ENCODE peak calls at places on chromosomes 4 and X, in four cellular contexts. One of them, this sample, is unnamed. For H3K4me1, the result is how much of the 10 kb centered on the place peaks cover.

GRCh38 chrX:44974462-44974861 is 101.5 kb downstream of the KDM6A start:
- DNase-seq in uterus: no peak
- DNase-seq in body of pancreas: no peak
- DNase-seq in breast epithelium: no peak
- DNase-seq in this sample: no peak

GRCh38 chr4:40585201-40585789 is 44.4 kb downstream of the RBM47 start:
- DNase-seq in body of pancreas: no peak
- DNase-seq in uterus: no peak
- DNase-seq in breast epithelium: no peak
- DNase-seq in this sample: no peak

GRCh38 chrX:153934473-153935325 is at the start of gene NAA10:
- DNase-seq in uterus: peak
- DNase-seq in body of pancreas: peak
- DNase-seq in breast epithelium: peak
- DNase-seq in this sample: peak

GRCh38 chr4:90127223-90127705 is at the start of gene CCSER1:
- DNase-seq in breast epithelium: peak
- DNase-seq in uterus: peak
- DNase-seq in body of pancreas: peak
- DNase-seq in this sample: peak

GRCh38 chr4:189087981-189088380 is 852.7 kb upstream of the FRG1 start:
- DNase-seq in uterus: no peak
- DNase-seq in body of pancreas: no peak
- DNase-seq in breast epithelium: no peak
- DNase-seq in this sample: no peak

GRCh38 chrX:119497185-119497584 is 28.9 kb downstream of the SLC25A5 start:
- DNase-seq in uterus: no peak
- DNase-seq in body of pancreas: no peak
- DNase-seq in breast epithelium: no peak
- DNase-seq in this sample: no peak

GRCh38 chr4:3446631-3447320 is 5.0 kb downstream of the HGFAC start:
- DNase-seq in body of pancreas: no peak
- DNase-seq in breast epithelium: no peak
- DNase-seq in uterus: no peak
- DNase-seq in this sample: no peak

GRCh38 chrX:15525664-15526416 is 25.2 kb downstream of the BMX start:
- DNase-seq in body of pancreas: no peak
- DNase-seq in breast epithelium: no peak
- DNase-seq in uterus: no peak
- DNase-seq in this sample: no peak

GRCh38 chr4:165364452-165365080 is 14.2 kb upstream of the CPE start:
- DNase-seq in uterus: peak
- DNase-seq in breast epithelium: no peak
- DNase-seq in body of pancreas: no peak
- DNase-seq in this sample: no peak

GRCh38 chr4:147480502-147480890 is 401 bp upstream of the EDNRA start:
- DNase-seq in breast epithelium: no peak
- DNase-seq in uterus: peak
- DNase-seq in body of pancreas: no peak
- DNase-seq in this sample: no peak

GRCh38 chr4:181528570-181529184 is 714.5 kb upstream of the TENM3 start:
- DNase-seq in body of pancreas: peak
- DNase-seq in uterus: no peak
- DNase-seq in breast epithelium: no peak
- DNase-seq in this sample: peak

GRCh38 chrX:145817666-145818521 is at the start of gene SLITRK2:
- DNase-seq in breast epithelium: no peak
- DNase-seq in uterus: no peak
- DNase-seq in body of pancreas: peak
- DNase-seq in this sample: no peak

GRCh38 chrX:12443534-12444098 is 305.3 kb downstream of the FRMPD4 start:
- DNase-seq in uterus: no peak
- DNase-seq in body of pancreas: no peak
- DNase-seq in breast epithelium: no peak
- DNase-seq in this sample: no peak

GRCh38 chrX:65985922-65986588 is 53.8 kb downstream of the VSIG4 start:
- DNase-seq in body of pancreas: peak
- DNase-seq in breast epithelium: no peak
- DNase-seq in uterus: peak
- DNase-seq in this sample: no peak

GRCh38 chr4:8547108-8547911 is 32.9 kb upstream of the GPR78 start:
- DNase-seq in breast epithelium: no peak
- DNase-seq in uterus: no peak
- DNase-seq in body of pancreas: peak
- DNase-seq in this sample: no peak

GRCh38 chr4:142817442-142817841 is 28.7 kb downstream of the INPP4B start:
- DNase-seq in body of pancreas: no peak
- DNase-seq in uterus: no peak
- DNase-seq in breast epithelium: peak
- DNase-seq in this sample: peak

GRCh38 chrX:17470136-17470535 is 95.1 kb downstream of the NHS start:
- DNase-seq in body of pancreas: no peak
- DNase-seq in uterus: peak
- DNase-seq in breast epithelium: no peak
- DNase-seq in this sample: no peak

GRCh38 chr4:23232987-23233386 is 540.2 kb downstream of the GBA3 start:
- DNase-seq in breast epithelium: no peak
- DNase-seq in uterus: no peak
- DNase-seq in body of pancreas: no peak
- DNase-seq in this sample: no peak

GRCh38 chr4:71526626-71527406 is 188.0 kb downstream of the SLC4A4 start:
- DNase-seq in uterus: no peak
- DNase-seq in breast epithelium: no peak
- DNase-seq in body of pancreas: no peak
- DNase-seq in this sample: no peak

GRCh38 chr4:77473509-77473908 is 132.1 kb upstream of the CXCL13 start:
- DNase-seq in breast epithelium: no peak
- DNase-seq in uterus: no peak
- DNase-seq in body of pancreas: no peak
- DNase-seq in this sample: no peak

GRCh38 chr4:38326499-38326898 is 337.5 kb upstream of the KLF3 start:
- DNase-seq in body of pancreas: no peak
- DNase-seq in uterus: no peak
- DNase-seq in breast epithelium: no peak
- DNase-seq in this sample: no peak

GRCh38 chr4:152937535-152938236 is 1.6 kb downstream of the FHDC1 start:
- DNase-seq in uterus: no peak
- DNase-seq in body of pancreas: peak
- DNase-seq in breast epithelium: peak
- DNase-seq in this sample: peak

GRCh38 chr4:119025440-119025839 is 110.2 kb upstream of the MYOZ2 start:
- DNase-seq in breast epithelium: peak
- DNase-seq in uterus: peak
- DNase-seq in body of pancreas: no peak
- DNase-seq in this sample: no peak

GRCh38 chr4:87659247-87659931 is 9.3 kb downstream of the DMP1 start:
- DNase-seq in uterus: no peak
- DNase-seq in breast epithelium: no peak
- DNase-seq in body of pancreas: no peak
- DNase-seq in this sample: no peak

DNA sequence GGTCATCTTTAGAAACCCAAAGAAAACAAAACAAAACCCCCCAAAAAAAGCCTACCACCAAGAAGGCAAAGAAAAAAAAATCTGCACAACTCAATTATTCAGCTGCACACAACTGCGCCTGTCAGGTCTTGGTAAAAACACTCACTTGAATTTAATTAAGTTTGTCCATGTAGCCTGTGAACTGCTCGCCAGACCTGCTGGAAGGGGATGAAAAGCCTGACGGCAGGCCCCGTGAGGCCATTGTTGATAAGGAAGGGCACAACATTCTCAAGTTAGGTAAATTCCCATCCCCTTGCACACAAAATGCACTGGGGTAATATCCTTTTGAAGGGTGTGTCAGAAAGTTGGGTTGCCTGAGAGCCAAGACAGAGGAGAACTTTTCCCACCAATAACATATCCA is 23.1 kb upstream of the ADAMTS3 start:
- DNase-seq in breast epithelium: no peak
- DNase-seq in body of pancreas: no peak
- DNase-seq in uterus: no peak
- DNase-seq in this sample: no peak
- H3K27ac ChIP-seq in breast epithelium: no peak
- H3K27ac ChIP-seq in body of pancreas: no peak
- H3K27ac ChIP-seq in uterus: no peak
- H3K27ac ChIP-seq in this sample: no peak

GRCh38 chr4:94538229-94538628 is 86.5 kb downstream of the PDLIM5 start:
- DNase-seq in uterus: no peak
- DNase-seq in body of pancreas: no peak
- DNase-seq in breast epithelium: no peak
- DNase-seq in this sample: no peak
- H3K4me1 ChIP-seq in uterus: under half
- H3K4me1 ChIP-seq in body of pancreas: under half
- H3K4me1 ChIP-seq in breast epithelium: under half
- H3K4me1 ChIP-seq in this sample: half or more

DNA sequence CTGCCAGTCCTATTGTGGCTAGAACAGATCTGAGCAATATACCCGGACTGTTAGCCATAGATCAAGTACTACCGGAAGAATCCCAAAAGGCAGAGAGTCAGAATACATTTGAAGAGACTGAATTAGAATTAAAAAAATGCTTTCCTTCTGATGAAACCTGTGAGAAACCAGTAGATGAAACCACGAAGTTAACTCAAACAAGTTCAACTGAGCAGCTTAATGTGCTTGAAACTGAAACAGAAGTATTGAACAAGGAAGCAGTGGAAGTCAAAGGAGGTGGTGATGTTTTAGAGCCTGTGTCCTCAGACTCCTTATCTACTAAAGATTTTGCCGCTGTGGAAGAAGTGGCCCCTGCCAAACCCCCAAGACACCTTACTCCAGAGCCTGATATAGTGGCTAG is 46.8 kb downstream of the WDR44 start:
- DNase-seq in uterus: no peak
- DNase-seq in breast epithelium: no peak
- DNase-seq in body of pancreas: no peak
- DNase-seq in this sample: no peak
- TF ChIP-seq POLR2A in uterus: no peak
- TF ChIP-seq POLR2A in breast epithelium: no peak
- TF ChIP-seq POLR2A in body of pancreas: no peak
- TF ChIP-seq POLR2A in this sample: no peak

DNA sequence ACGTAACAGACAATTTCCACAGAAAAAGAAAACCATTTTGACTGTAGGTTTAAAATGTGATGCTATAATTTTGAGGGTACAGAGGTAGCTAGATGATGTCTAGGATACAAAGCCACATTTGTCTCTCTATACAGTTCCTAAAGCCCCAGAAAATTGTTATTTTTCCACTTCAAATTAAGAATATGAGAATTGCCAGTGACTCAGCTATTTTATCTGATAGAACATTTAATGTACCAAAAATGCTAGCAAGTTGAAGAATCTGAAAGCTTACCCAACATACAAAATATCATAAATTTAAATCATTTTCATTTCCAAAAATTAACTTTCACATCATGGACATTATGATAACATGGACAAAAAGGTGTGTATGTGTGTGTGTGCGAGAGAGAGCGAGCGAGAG is 148.0 kb downstream of the CAMK2D start:
- DNase-seq in uterus: no peak
- DNase-seq in breast epithelium: no peak
- DNase-seq in body of pancreas: no peak
- DNase-seq in this sample: no peak
- H3K27ac ChIP-seq in uterus: no peak
- H3K27ac ChIP-seq in breast epithelium: no peak
- H3K27ac ChIP-seq in body of pancreas: no peak
- H3K27ac ChIP-seq in this sample: peak

DNA sequence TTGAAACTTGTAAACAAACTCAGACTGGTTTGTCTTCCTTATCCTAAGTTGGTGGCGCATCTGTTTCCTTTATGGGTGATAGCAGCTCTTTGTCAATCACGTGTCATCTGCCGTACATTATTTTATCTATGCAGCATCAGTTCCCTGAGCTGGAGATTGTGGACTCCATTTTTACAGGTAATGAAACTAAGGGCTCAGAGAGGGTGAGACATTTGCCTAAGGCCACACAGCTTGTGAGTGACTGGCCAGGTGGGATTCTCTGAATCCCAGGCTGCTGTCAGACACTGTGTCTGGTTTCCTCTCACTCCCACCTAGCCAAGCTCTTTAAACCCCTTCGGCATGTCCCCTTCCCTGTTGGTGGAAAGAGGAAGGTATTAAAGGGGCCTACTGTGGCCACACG is 41.7 kb upstream of the CLCN4 start:
- DNase-seq in uterus: no peak
- DNase-seq in breast epithelium: no peak
- DNase-seq in body of pancreas: no peak
- DNase-seq in this sample: no peak
- H3K4me1 ChIP-seq in uterus: under half
- H3K4me1 ChIP-seq in breast epithelium: under half
- H3K4me1 ChIP-seq in body of pancreas: under half
- H3K4me1 ChIP-seq in this sample: under half